ENCODE peak calls at places on chromosomes 1 and 21, in ten cellular contexts. W is ovary, F is breast epithelium, J is prostate gland, V is K562, A is vagina, N is uterus, L is HepG2, Y is tibial nerve, U is HCT116. M is an unnamed sample. For H3K9me3 and H3K36me3, the result is how much of the 10 kb centered on the place peaks cover.

GRCh38 chr1:170194451-170194850 is 48.7 kb downstream of the NTMT2 start:
- DNase-seq in N (no peak), A (no peak), W (no peak), V (no peak), Y (no peak), J (no peak), L (no peak), F (no peak), U (no peak), M (no peak)

GRCh38 chr1:245859510-245860114 is 647.5 kb downstream of the SMYD3 start:
- DNase-seq in J (no peak), U (no peak), W (no peak), V (no peak), A (no peak), N (no peak), Y (no peak), F (no peak), L (no peak), M (no peak)

GRCh38 chr1:27668808-27669723 is 2.9 kb downstream of the IFI6 start:
- DNase-seq in W (peak), F (peak), L (no peak), A (no peak), V (peak), U (no peak), J (peak), Y (peak), N (peak), M (peak)

GRCh38 chr1:115284209-115284608 is 53.8 kb downstream of the NGF start:
- DNase-seq in F (no peak), W (no peak), V (no peak), N (peak), L (no peak), Y (peak), J (no peak), U (no peak), A (no peak), M (no peak)

GRCh38 chr1:219659005-219659632 is 46.2 kb upstream of the ZC3H11B start:
- DNase-seq in V (no peak), J (no peak), L (no peak), Y (no peak), A (no peak), U (no peak), W (no peak), F (no peak), N (no peak), M (no peak)

GRCh38 chr1:200223613-200224012 is 186.2 kb downstream of the ZNF281 start:
- DNase-seq in Y (no peak), F (no peak), W (no peak), U (no peak), N (no peak), A (no peak), L (no peak), V (no peak), J (no peak), M (no peak)

GRCh38 chr1:164891615-164892014 is 332.6 kb downstream of the PBX1 start:
- DNase-seq in F (no peak), U (no peak), W (no peak), A (no peak), N (no peak), V (peak), L (no peak), J (no peak), Y (no peak), M (no peak)

GRCh38 chr1:11472284-11472683 is 6.7 kb upstream of the DISP3 start:
- DNase-seq in W (no peak), U (no peak), N (no peak), V (no peak), J (no peak), L (no peak), Y (no peak), A (no peak), F (no peak), M (no peak)

GRCh38 chr1:246483204-246483933 is 23.7 kb downstream of the SMYD3 start:
- DNase-seq in U (no peak), Y (no peak), V (no peak), A (no peak), W (no peak), J (no peak), F (no peak), N (no peak), L (no peak), M (no peak)

DNA sequence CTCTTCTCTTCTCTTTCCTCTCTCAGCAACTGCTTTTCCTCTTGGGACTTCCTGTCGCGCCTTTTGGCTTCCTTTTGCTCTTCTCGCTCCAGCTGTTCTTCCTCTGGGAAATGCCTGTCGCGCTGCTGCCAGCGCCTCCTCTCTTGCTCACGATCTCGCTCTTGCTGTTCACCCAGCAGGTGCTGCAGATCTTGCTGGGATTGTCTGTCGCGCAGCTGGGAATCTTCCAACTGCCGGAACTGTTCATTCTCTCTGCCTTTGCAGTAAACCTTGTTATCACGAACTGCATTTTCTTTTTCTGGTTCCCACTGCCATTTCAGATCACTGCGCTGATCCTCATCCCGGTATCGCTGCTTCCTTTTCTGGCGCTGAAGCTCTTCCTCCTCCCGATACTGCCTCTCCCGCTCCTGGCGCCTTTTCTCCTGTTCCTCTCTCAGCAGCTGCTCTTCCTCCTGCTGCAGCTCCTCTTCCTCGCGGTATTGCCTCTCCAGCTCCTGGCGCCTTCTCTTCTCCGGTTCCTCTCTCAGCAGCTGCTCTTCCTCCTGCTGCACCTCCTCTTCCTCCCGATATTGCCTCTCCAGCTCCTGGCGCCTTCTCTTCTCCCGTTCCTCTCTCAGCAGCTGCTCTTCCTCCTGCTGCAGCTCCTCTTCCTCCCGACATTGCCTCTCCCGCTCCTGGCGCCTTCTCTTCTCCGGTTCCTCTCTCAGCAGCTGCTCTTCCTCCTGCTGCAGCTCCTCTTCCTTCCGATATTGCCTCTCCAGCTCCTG is 5.8 kb downstream of the TCHH start:
- DNase-seq in W (no peak), Y (no peak), V (no peak), F (no peak), U (no peak), L (no peak), N (no peak), J (no peak), A (no peak), M (no peak)
- H3K9me3 ChIP-seq in W (under half), Y (under half), V (under half), F (under half), U (under half), L (under half), N (under half), J (under half), A (under half), M (under half)

DNA sequence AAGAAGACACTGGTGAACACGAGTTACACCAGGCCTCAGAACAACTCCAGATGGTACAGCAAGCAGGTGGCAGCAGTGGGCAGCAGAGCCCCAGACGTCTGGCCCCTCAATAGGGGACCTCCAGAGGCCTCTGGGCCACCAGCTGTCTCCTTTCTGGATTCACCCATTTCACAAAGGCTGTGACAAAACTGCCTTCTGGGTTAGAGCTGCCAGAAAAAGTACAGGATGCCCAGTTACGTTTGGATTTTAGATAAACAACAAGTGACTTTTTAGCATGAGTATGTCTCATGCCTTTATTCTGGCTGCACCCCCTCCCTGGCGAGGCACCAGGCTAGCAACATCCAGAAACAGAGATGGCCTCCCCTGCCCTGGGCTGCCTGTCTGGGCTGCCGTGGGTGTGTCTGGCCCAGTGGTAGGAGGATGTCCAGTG is 30.1 kb downstream of the ITPKB start:
- DNase-seq in A (no peak), F (no peak), U (no peak), Y (no peak), J (no peak), L (no peak), N (no peak), V (no peak), W (no peak), M (no peak)
- H3K36me3 ChIP-seq in A (under half), F (under half), U (under half), Y (under half), J (under half), L (under half), N (under half), V (under half), W (under half), M (under half)

GRCh38 chr21:37368536-37369279 is 2.1 kb downstream of the DYRK1A start:
- DNase-seq in W (no peak), L (no peak), U (no peak), Y (no peak), J (no peak), V (peak), A (no peak), N (no peak), F (no peak), M (no peak)

GRCh38 chr21:37370152-37371040 is 3.8 kb downstream of the DYRK1A start:
- DNase-seq in U (no peak), N (no peak), L (no peak), J (no peak), F (no peak), A (no peak), W (no peak), V (peak), Y (no peak), M (no peak)

GRCh38 chr21:37367758-37368535 is 1.4 kb downstream of the DYRK1A start:
- DNase-seq in F (no peak), N (peak), U (no peak), Y (peak), J (peak), W (peak), L (no peak), V (peak), A (no peak), M (peak)

GRCh38 chr21:37371041-37371397 is 4.4 kb downstream of the DYRK1A start:
- DNase-seq in U (no peak), Y (no peak), A (no peak), V (no peak), W (no peak), J (no peak), N (no peak), F (no peak), L (no peak), M (no peak)

DNA sequence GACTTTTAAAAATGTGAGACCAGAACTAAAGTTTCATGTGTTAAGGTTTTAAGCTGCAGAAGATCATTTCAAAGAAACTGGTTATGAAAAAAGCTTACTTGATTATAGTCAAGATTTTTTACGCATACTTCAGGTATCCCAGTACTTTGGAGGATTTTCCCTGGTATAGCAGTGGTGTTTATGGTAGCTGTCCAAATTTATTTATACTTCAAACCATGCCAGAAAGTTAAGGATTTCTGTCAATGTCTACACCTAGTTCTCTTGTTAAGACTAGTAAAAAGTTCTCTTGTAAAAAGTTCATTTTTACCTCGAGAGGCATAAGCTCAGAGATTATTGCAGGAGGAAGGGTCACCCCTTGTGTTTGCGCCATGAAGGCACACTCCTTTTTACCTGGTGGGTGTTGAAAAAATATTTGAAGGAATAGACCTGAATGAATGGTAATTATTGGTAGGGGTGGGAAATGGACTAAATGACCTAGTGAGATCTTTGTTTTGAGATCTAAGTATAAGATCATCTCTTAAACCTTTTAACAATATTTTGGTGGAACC is 2.8 kb downstream of the DYRK1A start:
- DNase-seq in A (no peak), F (no peak), J (no peak), L (no peak), U (no peak), Y (no peak), W (no peak), N (no peak), V (peak), M (no peak)
- TF ChIP-seq POLR2A in A (no peak), F (no peak), J (no peak), L (no peak), U (no peak), Y (no peak), W (no peak), N (no peak), V (no peak), M (no peak)

DNA sequence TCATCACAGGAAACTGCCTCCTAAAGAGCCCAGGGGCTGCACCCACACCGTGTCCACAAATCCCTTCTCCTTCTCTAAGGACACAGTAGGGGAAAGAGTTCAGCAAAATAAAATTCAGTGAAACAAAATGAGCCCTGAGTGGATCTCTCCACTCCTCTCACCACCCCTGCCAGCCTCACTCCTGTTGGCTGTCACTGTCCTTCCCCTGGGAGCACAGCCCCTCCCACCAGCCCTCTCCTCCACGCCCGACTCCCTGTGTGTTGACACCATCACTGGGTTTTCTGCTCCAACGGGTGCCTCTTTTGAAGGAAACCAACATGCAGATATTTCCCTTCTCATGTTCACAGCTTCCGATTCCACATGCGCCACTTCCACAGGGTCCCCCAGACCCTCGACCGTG is 356.2 kb downstream of the AJAP1 start:
- DNase-seq in F (no peak), W (no peak), N (no peak), A (peak), V (no peak), J (no peak), U (no peak), L (no peak), Y (no peak), M (no peak)
- H3K9me3 ChIP-seq in F (under half), W (under half), N (under half), A (under half), V (under half), J (under half), U (under half), L (under half), Y (under half), M (under half)

GRCh38 chr1:119935915-119936314 is 39.6 kb upstream of the ADAM30 start:
- DNase-seq in V (no peak), A (no peak), N (no peak), L (no peak), U (no peak), F (no peak), Y (no peak), W (no peak), J (no peak), M (no peak)
- H3K36me3 ChIP-seq in V (under half), A (under half), N (under half), L (under half), U (under half), F (under half), Y (under half), W (under half), J (under half), M (half or more)

GRCh38 chr1:156098782-156099181 is 15.7 kb upstream of the LMNA start:
- DNase-seq in N (no peak), Y (no peak), F (no peak), A (no peak), V (no peak), J (no peak), W (no peak), U (no peak), L (no peak), M (no peak)
- TF ChIP-seq POLR2A in N (no peak), Y (no peak), F (no peak), A (no peak), V (no peak), J (no peak), W (no peak), U (no peak), L (no peak), M (no peak)

GRCh38 chr1:17755120-17755519 is at the start of gene ACTL8:
- DNase-seq in F (no peak), J (no peak), V (peak), W (no peak), Y (no peak), U (no peak), A (no peak), N (no peak), L (no peak), M (no peak)
- H3K9me3 ChIP-seq in F (under half), J (under half), V (under half), W (under half), Y (under half), U (under half), A (under half), N (under half), L (under half), M (under half)

DNA sequence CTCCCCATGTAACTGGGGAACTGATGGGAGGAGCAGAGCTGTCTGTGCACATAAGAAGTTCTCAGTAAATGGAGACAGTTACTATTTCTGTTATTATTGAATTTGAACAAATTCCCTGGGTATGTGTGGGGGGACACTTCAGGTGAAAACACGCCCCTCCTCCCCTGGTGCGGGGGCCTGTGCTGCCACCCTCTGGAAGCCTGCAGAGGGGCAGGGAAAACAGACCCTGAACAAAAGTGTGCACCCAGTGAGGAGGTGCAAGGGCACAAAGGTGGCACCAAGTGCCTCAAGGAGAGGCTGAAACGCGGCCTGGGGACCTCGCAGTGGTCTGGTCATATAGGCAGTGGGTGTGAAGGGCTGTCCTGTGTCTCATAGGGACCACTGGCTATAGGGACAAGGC is 18.2 kb upstream of the NADK start:
- DNase-seq in N (no peak), F (no peak), L (no peak), Y (no peak), V (peak), A (no peak), U (no peak), J (no peak), W (no peak), M (no peak)
- H3K36me3 ChIP-seq in N (under half), F (under half), L (under half), Y (under half), V (half or more), A (under half), U (under half), J (under half), W (under half), M (under half)